ENCODE peak calls at places on chromosome 16, in four cellular contexts. E is ascending aorta, B is ACHN, C is iris pigment epithelial cell. U is an unnamed sample.

GRCh38 chr16:19008770-19009169 is 25.0 kb downstream of the TMC7 start:
- DNase-seq in E (no peak), C (peak; percentile 75), B (no peak), U (no peak)

GRCh38 chr16:55842369-55843104 is 9.6 kb upstream of the CES1 start:
- DNase-seq in B (peak; percentile 60), C (peak; percentile 40), E (no peak), U (no peak)

GRCh38 chr16:4306439-4307214 is 9.2 kb upstream of the GLIS2 start:
- DNase-seq in E (no peak), C (no peak), B (no peak), U (no peak)

GRCh38 chr16:66618588-66618987 is 14.1 kb downstream of the CMTM3 start:
- DNase-seq in B (peak; percentile 98), C (peak; percentile 99), E (no peak), U (no peak)

GRCh38 chr16:29804455-29805231 is 1.7 kb upstream of the MAZ start:
- DNase-seq in B (peak; percentile 66), C (no peak), E (no peak), U (no peak)

GRCh38 chr16:85750021-85750826 is 672 bp downstream of the C16orf74 start:
- DNase-seq in B (peak; percentile 70), C (peak; percentile 24), E (no peak), U (no peak)

GRCh38 chr16:68921654-68922053 is 78.3 kb downstream of the TANGO6 start:
- DNase-seq in C (peak; percentile 81), E (no peak), B (peak; percentile 83), U (no peak)

GRCh38 chr16:58020628-58021521 is 4.7 kb upstream of the MMP15 start:
- DNase-seq in B (peak; percentile 59), E (no peak), C (peak; percentile 48), U (no peak)

GRCh38 chr16:51982715-51983680 is 563.9 kb downstream of the TOX3 start:
- DNase-seq in B (peak; percentile 82), E (no peak), C (peak; percentile 72), U (no peak)

GRCh38 chr16:76278976-76279375 is 1.8 kb downstream of the CNTNAP4 start:
- DNase-seq in E (no peak), C (peak; percentile 30), B (peak; percentile 41), U (no peak)

GRCh38 chr16:22373662-22374310 is 633 bp downstream of the CDR2 start:
- DNase-seq in B (peak; percentile 44), C (peak; percentile 25), E (no peak), U (no peak)

GRCh38 chr16:88971371-88972097 is 5.5 kb downstream of the CBFA2T3 start:
- DNase-seq in E (no peak), B (no peak), C (no peak), U (no peak)

GRCh38 chr16:68372806-68373205 is 62.0 kb downstream of the PRMT7 start:
- DNase-seq in E (no peak), B (no peak), C (no peak), U (no peak)

GRCh38 chr16:90016339-90016950 is 2.8 kb downstream of the DBNDD1 start:
- DNase-seq in E (no peak), B (no peak), C (no peak), U (no peak)

GRCh38 chr16:89795676-89796075 is 20.8 kb downstream of the FANCA start:
- DNase-seq in E (no peak), C (no peak), B (no peak), U (no peak)

GRCh38 chr16:383326-384020 is 1.7 kb upstream of the PGAP6 start:
- DNase-seq in C (no peak), B (no peak), E (no peak), U (no peak)

GRCh38 chr16:57600048-57600835 is 28.2 kb upstream of the ADGRG1 start:
- DNase-seq in C (peak; percentile 36), E (no peak), B (peak; percentile 71), U (no peak)

GRCh38 chr16:86964846-86965245 is 352.3 kb downstream of the C16orf95 start:
- DNase-seq in B (no peak), E (no peak), C (no peak), U (no peak)

GRCh38 chr16:1822801-1823200 is 3.8 kb downstream of the HAGH start:
- DNase-seq in E (no peak), B (no peak), C (no peak), U (no peak)

GRCh38 chr16:529012-529575 is 1.6 kb downstream of the CAPN15 start:
- DNase-seq in B (no peak), E (no peak), C (no peak), U (no peak)